ENCODE peak calls at places on chromosomes 7 and 10, in six cellular contexts. M is heart left ventricle, J is GM12878, N is Peyer's patch, V is A549, Q is adrenal gland. G is an unnamed sample.

GRCh38 chr7:27128034-27128433 is 2.5 kb downstream of the HOXA4 start:
- DNase-seq in M (no peak), J (no peak), N (peak; percentile 6), V (no peak), Q (no peak), G (no peak)

GRCh38 chr10:82778908-82779307 is 903.9 kb downstream of the NRG3 start:
- DNase-seq in M (no peak), J (no peak), N (no peak), V (no peak), Q (no peak), G (no peak)

GRCh38 chr7:5450549-5451327 is 27.1 kb upstream of the TNRC18 start:
- DNase-seq in M (peak; percentile 57), J (no peak), N (no peak), V (peak; percentile 41), Q (peak; percentile 49), G (peak; percentile 84)

GRCh38 chr10:63331586-63331985 is 134.2 kb downstream of the JMJD1C start:
- DNase-seq in M (no peak), J (no peak), N (no peak), V (no peak), Q (no peak), G (no peak)

GRCh38 chr7:21946228-21946709 is 570 bp upstream of the CDCA7L start:
- DNase-seq in M (no peak), J (no peak), N (no peak), V (peak; percentile 6), Q (no peak), G (no peak)

GRCh38 chr7:131956864-131957263 is 400.4 kb upstream of the PODXL start:
- DNase-seq in M (no peak), J (no peak), N (no peak), V (no peak), Q (no peak), G (no peak)

GRCh38 chr7:159329979-159330378 is 185.3 kb upstream of the VIPR2 start:
- DNase-seq in M (no peak), J (no peak), N (no peak), V (no peak), Q (no peak), G (no peak)

GRCh38 chr7:15280078-15280734 is 281.6 kb downstream of the AGMO start:
- DNase-seq in M (no peak), J (no peak), N (no peak), V (no peak), Q (no peak), G (no peak)

GRCh38 chr7:108093903-108094302 is 36.3 kb downstream of the LAMB4 start:
- DNase-seq in M (no peak), J (no peak), N (no peak), V (no peak), Q (no peak), G (no peak)

GRCh38 chr7:73758581-73759138 is 11.4 kb downstream of the CLDN3 start:
- DNase-seq in M (no peak), J (no peak), N (no peak), V (no peak), Q (no peak), G (no peak)

GRCh38 chr7:107966701-107967100 is 36.3 kb downstream of the LAMB1 start:
- DNase-seq in M (peak; percentile 64), J (no peak), N (no peak), V (peak; percentile 56), Q (no peak), G (no peak)

DNA sequence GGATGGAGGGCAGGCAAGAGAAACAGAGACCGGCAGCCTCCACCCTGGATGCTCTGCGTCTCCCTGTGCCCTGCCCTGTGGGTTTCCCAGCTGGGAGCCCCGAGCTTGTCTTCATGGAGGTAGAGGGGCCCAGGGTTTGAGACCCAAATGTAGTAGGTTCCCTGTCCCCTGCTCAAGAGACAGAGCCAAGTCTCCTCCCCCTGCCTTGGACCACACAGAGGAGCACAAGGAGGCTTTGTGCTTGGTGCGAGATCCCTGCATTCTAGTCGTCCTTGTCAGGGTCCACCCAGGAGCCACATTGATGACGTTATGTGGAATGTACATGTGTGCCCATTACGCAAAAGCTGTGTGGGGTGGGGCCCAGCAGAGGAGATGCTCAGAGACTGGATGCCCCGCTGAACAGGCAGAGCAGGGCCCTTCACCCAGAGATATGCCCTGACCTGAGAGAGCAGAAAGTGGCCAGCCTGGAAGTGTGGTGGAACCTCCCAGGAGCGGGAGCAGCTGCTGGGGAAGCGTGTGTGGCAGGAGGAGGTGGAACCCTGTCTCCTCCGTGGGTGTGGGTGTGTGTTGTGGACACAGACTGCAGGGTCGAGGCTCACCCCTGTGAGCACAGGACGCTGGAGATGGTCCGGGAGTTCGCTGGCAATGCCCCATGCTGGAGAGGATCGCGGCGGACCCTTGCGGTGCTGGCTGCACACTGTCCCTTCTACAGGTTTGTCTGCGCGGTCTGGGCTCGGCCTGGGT is 39.3 kb downstream of the VWA2 start:
- DNase-seq in M (no peak), J (no peak), N (no peak), V (no peak), Q (no peak), G (peak; percentile 72)
- TF ChIP-seq POLR2A in M (no peak), J (no peak), N (no peak), V (no peak), Q (no peak), G (no peak)

DNA sequence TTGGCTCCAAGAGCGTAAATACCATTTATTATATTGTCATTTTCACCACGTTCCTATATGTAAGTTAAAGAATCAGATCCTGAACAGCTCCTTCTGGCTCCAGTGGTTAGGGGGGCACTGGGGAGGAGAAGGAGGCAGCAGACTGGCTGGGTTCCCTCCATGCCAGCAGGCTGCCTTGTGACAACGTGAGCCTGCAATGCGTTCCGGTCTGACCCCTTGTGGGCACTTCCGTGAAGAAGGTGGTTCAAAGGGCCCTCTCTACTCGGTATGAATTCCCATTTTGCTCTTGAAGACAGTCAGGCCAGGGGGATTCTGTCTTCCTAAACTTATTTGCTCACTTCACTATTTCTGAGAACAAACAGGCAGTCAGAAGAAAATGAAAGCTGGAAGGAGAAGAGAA is 253.4 kb downstream of the BMPER start:
- DNase-seq in M (no peak), J (no peak), N (no peak), V (peak; percentile 40), Q (no peak), G (no peak)
- TF ChIP-seq CTCF in M (no peak), J (no peak), N (no peak), V (no peak), Q (no peak), G (no peak)

DNA sequence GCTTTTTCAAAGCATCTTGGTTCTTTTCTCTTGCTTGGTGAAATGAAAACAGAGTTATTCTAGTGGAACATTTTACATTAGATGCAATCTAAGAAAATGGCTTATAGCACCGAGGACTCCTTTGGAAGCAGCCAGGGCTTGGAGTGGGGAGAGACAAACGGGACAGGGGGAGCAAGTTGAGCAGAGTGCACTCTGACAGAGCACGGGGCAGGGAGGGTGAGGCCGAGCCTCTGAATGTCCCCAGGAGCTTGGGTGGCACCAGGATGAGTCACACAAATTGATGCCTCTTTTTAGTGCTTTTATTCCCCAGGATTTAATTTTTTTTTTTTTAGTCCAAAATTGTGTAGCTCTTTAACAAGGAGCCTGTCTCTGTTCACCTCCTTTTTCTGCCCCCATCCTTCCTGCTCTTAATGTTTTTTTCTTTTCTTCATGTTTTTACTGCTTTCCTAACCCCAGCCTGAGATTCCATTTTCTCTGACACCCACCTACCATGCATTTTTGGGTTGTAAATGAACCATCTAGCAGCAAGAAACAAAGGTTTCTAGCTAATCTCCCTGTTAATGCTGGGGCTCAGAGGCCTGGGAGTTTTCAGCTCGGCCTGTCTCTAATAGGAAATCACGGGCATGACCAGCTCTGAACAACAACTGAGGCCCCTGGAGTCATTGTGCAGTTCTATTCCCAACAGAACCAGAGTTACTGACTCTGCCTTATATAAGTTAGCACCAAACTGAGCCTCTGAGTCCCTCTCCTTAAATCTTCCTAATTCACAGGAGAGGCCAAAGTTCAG is 134.6 kb downstream of the CFAP58 start:
- DNase-seq in M (no peak), J (no peak), N (no peak), V (no peak), Q (peak; percentile 41), G (no peak)
- H3K27ac ChIP-seq in M (no peak overlapping the region), J (no peak overlapping the region), N (no peak overlapping the region), V (no peak overlapping the region), Q (no peak overlapping the region), G (no peak overlapping the region)

GRCh38 chr7:2243483-2243840 is 1.4 kb downstream of the NUDT1 start:
- DNase-seq in M (no peak), J (no peak), N (no peak), V (no peak), Q (no peak), G (no peak)

GRCh38 chr7:2244404-2244803 is 2.4 kb downstream of the NUDT1 start:
- DNase-seq in M (no peak), J (no peak), N (no peak), V (no peak), Q (no peak), G (no peak)

GRCh38 chr7:2242541-2243482 is 786 bp downstream of the NUDT1 start:
- DNase-seq in M (no peak), J (no peak), N (no peak), V (peak; percentile 33), Q (no peak), G (no peak)

GRCh38 chr7:2239242-2239641 is 2.8 kb downstream of the MRM2 start:
- DNase-seq in M (no peak), J (no peak), N (no peak), V (no peak), Q (no peak), G (no peak)

DNA sequence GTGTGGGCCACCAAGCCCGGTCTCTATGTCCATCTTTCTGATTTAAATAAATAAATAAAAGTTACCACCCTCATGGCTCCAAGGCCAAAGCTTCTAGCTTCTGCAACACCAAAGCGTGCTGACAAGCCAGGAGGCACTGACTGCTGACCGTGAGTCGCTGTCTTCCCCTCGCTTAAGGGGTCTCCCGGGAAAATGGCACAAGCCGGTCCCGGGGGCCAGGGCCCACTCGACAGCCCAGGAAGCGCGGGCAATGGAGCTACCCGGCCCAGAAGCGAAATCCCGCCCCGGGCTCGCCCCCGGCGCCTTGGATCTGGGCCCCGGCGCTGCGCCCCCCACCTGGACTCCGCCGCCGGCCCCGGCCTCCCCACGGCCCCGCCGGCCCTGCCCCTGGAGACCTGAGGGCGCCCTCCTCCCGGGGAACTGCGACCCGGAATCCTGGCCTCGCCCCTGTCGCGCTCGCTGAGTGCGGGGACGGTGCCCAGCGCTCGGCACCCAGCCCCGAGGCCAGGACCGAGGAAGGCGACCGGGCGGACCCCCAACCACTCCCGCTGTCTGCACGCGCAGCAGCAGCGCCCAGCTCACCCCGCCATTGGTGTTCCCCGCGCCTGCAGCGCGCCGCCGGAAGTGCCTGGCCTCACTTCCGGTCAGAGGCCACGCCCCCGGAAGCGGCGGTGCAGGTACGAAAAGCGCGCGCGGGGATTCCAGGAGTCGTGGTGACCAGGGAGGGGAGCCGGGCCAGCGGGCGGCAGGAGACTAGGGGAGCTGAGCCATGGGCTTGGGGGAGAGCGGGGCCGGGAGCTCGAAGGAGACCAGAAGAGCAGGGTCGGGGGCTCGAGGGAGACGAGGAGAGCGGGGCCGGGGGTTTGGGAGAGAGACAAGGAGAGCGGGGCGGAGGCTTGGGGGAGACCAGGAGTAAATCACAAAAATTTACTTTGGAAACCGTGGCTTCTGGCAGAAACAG is at the start of the genes MRM2 and NUDT1:
- DNase-seq in M (peak; percentile 82), J (no peak), N (peak; percentile 85), V (peak; percentile 84), Q (peak; percentile 83), G (peak; percentile 94)
- TF ChIP-seq POLR2A in M (no peak), J (peak; percentile 99), N (peak; percentile 45), V (peak; percentile 91), Q (peak; percentile 23), G (no peak)